ENCODE peak calls at places on chromosomes 2 and 18, in nine cellular contexts. U is trophoblast cell; G is lung microvascular endothelial cell; F is GM06990; V is Kasumi-1; I is activated B cell treated with CpG ODN at 0.5 μM for 24 hours; L is D341Med; Q is Caki2; M is activated CD4-positive, alpha-beta T cell treated with anti-CD3 and anti-CD28 coated beads, Interleukin-2, amount 50 U/mL, for 4 hours. D is an unnamed sample.

GRCh38 chr2:239433777-239434396 is 33.1 kb upstream of the HDAC4 start:
- DNase-seq in U (no peak), G (no peak), F (no peak), V (no peak), I (no peak), L (no peak), Q (peak; percentile 2), M (no peak), D (no peak)

GRCh38 chr2:122873951-122874350 is 1118.5 kb downstream of the TSN start:
- DNase-seq in U (no peak), G (no peak), F (no peak), V (no peak), I (no peak), L (no peak), Q (no peak), M (no peak), D (no peak)

GRCh38 chr2:238939074-238939473 is 91.2 kb downstream of the TWIST2 start:
- DNase-seq in U (no peak), G (no peak), F (no peak), V (no peak), I (no peak), L (no peak), Q (no peak), M (no peak), D (no peak)

GRCh38 chr2:141923657-141924056 is 207.2 kb downstream of the LRP1B start:
- DNase-seq in U (no peak), G (no peak), F (no peak), V (no peak), I (no peak), L (no peak), Q (no peak), M (no peak), D (no peak)

GRCh38 chr18:10284571-10285282 is 169.7 kb upstream of the APCDD1 start:
- DNase-seq in U (no peak), G (peak; percentile 36), F (no peak), V (peak; percentile 36), I (no peak), L (no peak), Q (no peak), M (no peak), D (no peak)

GRCh38 chr2:216884347-216884746 is 24.5 kb upstream of the TNP1 start:
- DNase-seq in U (no peak), G (no peak), F (no peak), V (no peak), I (no peak), L (no peak), Q (no peak), M (no peak), D (no peak)

GRCh38 chr2:17355608-17356329 is 162.5 kb downstream of the RAD51AP2 start:
- DNase-seq in U (no peak), G (no peak), F (no peak), V (no peak), I (no peak), L (no peak), Q (peak; percentile 88), M (no peak), D (no peak)

GRCh38 chr2:85525029-85525428 is 13.9 kb upstream of the MAT2A start:
- DNase-seq in U (no peak), G (no peak), F (no peak), V (no peak), I (no peak), L (no peak), Q (no peak), M (no peak), D (no peak)

GRCh38 chr18:62200121-62200914 is 13.3 kb downstream of the RELCH start:
- DNase-seq in U (no peak), G (no peak), F (no peak), V (no peak), I (no peak), L (no peak), Q (no peak), M (no peak), D (no peak)

GRCh38 chr2:238789317-238789806 is 58.5 kb upstream of the TWIST2 start:
- DNase-seq in U (no peak), G (no peak), F (no peak), V (no peak), I (no peak), L (no peak), Q (no peak), M (no peak), D (no peak)

GRCh38 chr18:29664278-29665021 is 1378.1 kb downstream of the DSC3 start:
- DNase-seq in U (no peak), G (no peak), F (no peak), V (no peak), I (no peak), L (no peak), Q (no peak), M (no peak), D (no peak)

GRCh38 chr2:238596571-238597551 is 170.1 kb downstream of the ASB1 start:
- DNase-seq in U (no peak), G (peak; percentile 92), F (no peak), V (no peak), I (no peak), L (no peak), Q (peak; percentile 47), M (no peak), D (no peak)

GRCh38 chr2:235964787-235965390 is 203.3 kb downstream of the GBX2 start:
- DNase-seq in U (no peak), G (no peak), F (no peak), V (no peak), I (no peak), L (no peak), Q (no peak), M (no peak), D (no peak)

GRCh38 chr2:202052235-202052634 is 18.6 kb downstream of the FZD7 start:
- DNase-seq in U (no peak), G (no peak), F (no peak), V (peak; percentile 28), I (no peak), L (no peak), Q (no peak), M (no peak), D (no peak)

GRCh38 chr2:39512941-39513340 is 75.9 kb upstream of the MAP4K3 start:
- DNase-seq in U (no peak), G (no peak), F (no peak), V (no peak), I (no peak), L (no peak), Q (no peak), M (no peak), D (no peak)

GRCh38 chr18:27713727-27714080 is 463.2 kb downstream of the CDH2 start:
- DNase-seq in U (no peak), G (no peak), F (no peak), V (no peak), I (no peak), L (no peak), Q (no peak), M (no peak), D (no peak)

GRCh38 chr2:99088017-99088416 is 53.5 kb upstream of the C2orf15 start:
- DNase-seq in U (no peak), G (no peak), F (peak; percentile 15), V (no peak), I (no peak), L (no peak), Q (no peak), M (no peak), D (no peak)

GRCh38 chr2:235199128-235199527 is 247.3 kb downstream of the SH3BP4 start:
- DNase-seq in U (no peak), G (no peak), F (no peak), V (no peak), I (no peak), L (no peak), Q (no peak), M (no peak), D (no peak)

D was measured in activated T-helper 9 cell treated with anti-CD3 and anti-CD28 coated beads, Interleukin-2, amount 50 U/mL, for 16 hours.